ENCODE peak calls at places on chromosomes 7 and 10, in five cellular contexts. R is T-cell, B is heart left ventricle, U is NCI-H2029 treated with DMSO at 0.1 percent for 48 hours, A is chondrocyte. E is an unnamed sample.

GRCh38 chr10:93417886-93418285 is 64.2 kb downstream of the MYOF start:
- DNase-seq in R (no peak), B (no peak), U (no peak), A (no peak), E (no peak)

GRCh38 chr10:112373912-112374338 is at the start of gene ACSL5:
- DNase-seq in R (no peak), B (no peak), U (no peak), A (no peak), E (no peak)

GRCh38 chr7:31000161-31000693 is 36.5 kb downstream of the GHRHR start:
- DNase-seq in R (no peak), B (no peak), U (no peak), A (no peak), E (no peak)

GRCh38 chr10:93299195-93299594 is 182.9 kb downstream of the MYOF start:
- DNase-seq in R (no peak), B (no peak), U (no peak), A (no peak), E (no peak)

GRCh38 chr7:92723205-92723604 is 113.2 kb downstream of the CDK6 start:
- DNase-seq in R (no peak), B (no peak), U (no peak), A (no peak), E (peak)

GRCh38 chr7:29274156-29275017 is 79.8 kb downstream of the CHN2 start:
- DNase-seq in R (no peak), B (no peak), U (no peak), A (no peak), E (no peak)

GRCh38 chr7:145959981-145960380 is 156.6 kb upstream of the CNTNAP2 start:
- DNase-seq in R (no peak), B (no peak), U (no peak), A (no peak), E (no peak)

GRCh38 chr7:19224951-19225350 is 79.7 kb upstream of the FERD3L start:
- DNase-seq in R (no peak), B (no peak), U (no peak), A (no peak), E (no peak)

GRCh38 chr7:71566376-71566775 is 434.4 kb downstream of the GALNT17 start:
- DNase-seq in R (no peak), B (no peak), U (no peak), A (no peak), E (no peak)

GRCh38 chr10:112385143-112385695 is 11.3 kb downstream of the ACSL5 start:
- DNase-seq in R (no peak), B (no peak), U (no peak), A (no peak), E (no peak)

GRCh38 chr10:122525788-122526187 is 34.8 kb upstream of the DMBT1 start:
- DNase-seq in R (no peak), B (no peak), U (no peak), A (no peak), E (no peak)

GRCh38 chr7:78437118-78437517 is 638.5 kb downstream of the PHTF2 start:
- DNase-seq in R (no peak), B (no peak), U (no peak), A (no peak), E (peak)

GRCh38 chr10:104197364-104197763 is 34.8 kb downstream of the CFAP43 start:
- DNase-seq in R (no peak), B (no peak), U (no peak), A (no peak), E (no peak)

GRCh38 chr7:32532086-32532485 is 36.8 kb downstream of the AVL9 start:
- DNase-seq in R (no peak), B (no peak), U (no peak), A (no peak), E (no peak)

GRCh38 chr7:100087055-100087750 is 1.6 kb upstream of the COPS6 start:
- DNase-seq in R (no peak), B (no peak), U (no peak), A (no peak), E (peak)

E was measured in osteoblast.